ENCODE peak calls at places on chromosomes 11 and 22, in nine cellular contexts. O is gastrocnemius medialis; N is activated CD4-positive, alpha-beta T cell treated with anti-CD3 and anti-CD28 coated beads for 48 hours; C is amygdala; T is OCI-LY7; G is ELR; Y is IMR-90; A is sciatic nerve; U is neural progenitor cell. K is an unnamed sample.

GRCh38 chr22:49968313-49968830 is 7.8 kb downstream of the PIM3 start:
- DNase-seq in N (peak), G (no peak), A (no peak), O (peak), C (no peak), T (no peak), Y (no peak), U (no peak), K (no peak)

GRCh38 chr22:36953239-36954080 is 40.0 kb downstream of the CSF2RB start:
- DNase-seq in O (no peak), C (no peak), U (no peak), G (no peak), Y (no peak), N (no peak), T (no peak), A (no peak), K (no peak)

GRCh38 chr11:60699282-60699681 is at the start of gene MS4A8:
- DNase-seq in Y (no peak), A (no peak), G (no peak), U (no peak), C (no peak), T (no peak), N (no peak), O (no peak), K (no peak)

GRCh38 chr22:33811686-33812085 is 108.6 kb downstream of the LARGE1 start:
- DNase-seq in T (no peak), A (no peak), Y (peak), U (peak), N (no peak), O (no peak), G (no peak), C (no peak), K (peak)

GRCh38 chr11:122656631-122657101 is 1.1 kb downstream of the UBASH3B start:
- DNase-seq in Y (peak), C (peak), A (peak), U (peak), G (peak), O (peak), N (peak), T (peak), K (no peak)

GRCh38 chr11:36347384-36347906 is 51.4 kb downstream of the PRR5L start:
- DNase-seq in Y (no peak), O (no peak), A (no peak), C (no peak), T (no peak), U (no peak), N (no peak), G (no peak), K (no peak)

GRCh38 chr11:77091146-77091940 is 11.3 kb upstream of the OMP start:
- DNase-seq in G (peak), Y (peak), A (peak), C (peak), U (peak), N (peak), T (peak), O (peak), K (peak)

GRCh38 chr11:132032555-132032954 is 662.1 kb downstream of the NTM start:
- DNase-seq in C (no peak), O (no peak), N (no peak), G (peak), T (no peak), Y (peak), A (no peak), U (no peak), K (no peak)

GRCh38 chr11:98398508-98398907 is 622.2 kb upstream of the CNTN5 start:
- DNase-seq in Y (no peak), N (no peak), A (no peak), O (no peak), C (no peak), G (no peak), U (no peak), T (no peak), K (no peak)

GRCh38 chr11:8789864-8790263 is 107.3 kb downstream of the RPL27A start:
- DNase-seq in A (no peak), G (no peak), Y (no peak), T (no peak), O (no peak), U (no peak), N (no peak), C (no peak), K (no peak)

GRCh38 chr11:65884716-65885092 is 3.6 kb downstream of the FIBP start:
- DNase-seq in G (peak), N (peak), Y (peak), U (peak), O (peak), T (peak), A (peak), C (peak), K (no peak)

GRCh38 chr22:45638834-45639746 is 32.5 kb upstream of the ATXN10 start:
- DNase-seq in U (no peak), A (peak), T (no peak), N (no peak), Y (no peak), O (peak), C (no peak), G (peak), K (peak)

GRCh38 chr11:12531020-12531419 is 143.2 kb upstream of the TEAD1 start:
- DNase-seq in T (no peak), N (no peak), O (no peak), U (no peak), C (no peak), Y (no peak), A (no peak), G (no peak), K (no peak)

GRCh38 chr11:119832132-119832531 is 103.1 kb upstream of the NECTIN1 start:
- DNase-seq in Y (no peak), U (no peak), G (no peak), O (no peak), N (no peak), T (no peak), C (no peak), A (no peak), K (no peak)

GRCh38 chr22:29503811-29504372 is 23.9 kb downstream of the NEFH start:
- DNase-seq in N (no peak), C (no peak), Y (peak), T (no peak), O (peak), U (peak), A (peak), G (peak), K (peak)

GRCh38 chr11:68966894-68967780 is 13.6 kb downstream of the MRGPRD start:
- DNase-seq in Y (no peak), U (no peak), A (peak), N (no peak), O (no peak), C (no peak), G (no peak), T (no peak), K (no peak)

GRCh38 chr11:2975594-2975993 is 16.5 kb downstream of the NAP1L4 start:
- DNase-seq in C (no peak), A (no peak), O (peak), G (peak), N (peak), T (peak), Y (peak), U (peak), K (no peak)

GRCh38 chr11:69442807-69443137 is 38.7 kb upstream of the LINC01488 start:
- DNase-seq in T (no peak), N (no peak), Y (peak), G (peak), U (no peak), C (no peak), O (no peak), A (no peak), K (peak)